ENCODE peak calls at places on chromosome 22, in five cellular contexts. One of them, this sample, is unnamed.

GRCh38 chr22:24423519-24424000 is 3.8 kb upstream of the ADORA2A start:
- DNase-seq in stimulated activated CD4-positive, alpha-beta T cell treated with anti-CD3 and anti-CD28 coated beads, Interleukin-1b, Interleukin-23, amount 100 ng/mL, for 24 hours: no peak
- DNase-seq in EL: peak; percentile 49
- DNase-seq in A172: no peak
- DNase-seq in fibroblast of lung: no peak
- DNase-seq in this sample: peak; percentile 73

GRCh38 chr22:43925433-43926348 is 2.1 kb downstream of the PNPLA3 start:
- DNase-seq in stimulated activated CD4-positive, alpha-beta T cell treated with anti-CD3 and anti-CD28 coated beads, Interleukin-1b, Interleukin-23, amount 100 ng/mL, for 24 hours: no peak
- DNase-seq in EL: no peak
- DNase-seq in A172: peak; percentile 12
- DNase-seq in fibroblast of lung: peak; percentile 25
- DNase-seq in this sample: no peak

GRCh38 chr22:30390974-30391691 is 3.9 kb upstream of the RNF215 start:
- DNase-seq in stimulated activated CD4-positive, alpha-beta T cell treated with anti-CD3 and anti-CD28 coated beads, Interleukin-1b, Interleukin-23, amount 100 ng/mL, for 24 hours: peak; percentile 59
- DNase-seq in EL: peak; percentile 75
- DNase-seq in A172: peak; percentile 57
- DNase-seq in fibroblast of lung: peak; percentile 70
- DNase-seq in this sample: peak; percentile 58

GRCh38 chr22:32820131-32820882 is 18.8 kb downstream of the TIMP3 start:
- DNase-seq in stimulated activated CD4-positive, alpha-beta T cell treated with anti-CD3 and anti-CD28 coated beads, Interleukin-1b, Interleukin-23, amount 100 ng/mL, for 24 hours: no peak
- DNase-seq in EL: no peak
- DNase-seq in A172: no peak
- DNase-seq in fibroblast of lung: peak; percentile 23
- DNase-seq in this sample: no peak

GRCh38 chr22:43000441-43001175 is 14.3 kb downstream of the PACSIN2 start:
- DNase-seq in stimulated activated CD4-positive, alpha-beta T cell treated with anti-CD3 and anti-CD28 coated beads, Interleukin-1b, Interleukin-23, amount 100 ng/mL, for 24 hours: peak; percentile 57
- DNase-seq in EL: peak; percentile 59
- DNase-seq in A172: no peak
- DNase-seq in fibroblast of lung: peak; percentile 80
- DNase-seq in this sample: no peak

GRCh38 chr22:31206896-31207687 is 5.0 kb upstream of the LIMK2 start:
- DNase-seq in stimulated activated CD4-positive, alpha-beta T cell treated with anti-CD3 and anti-CD28 coated beads, Interleukin-1b, Interleukin-23, amount 100 ng/mL, for 24 hours: no peak
- DNase-seq in EL: no peak
- DNase-seq in A172: no peak
- DNase-seq in fibroblast of lung: no peak
- DNase-seq in this sample: peak; percentile 58

GRCh38 chr22:27152033-27152432 is 494.6 kb downstream of the MIAT start:
- DNase-seq in stimulated activated CD4-positive, alpha-beta T cell treated with anti-CD3 and anti-CD28 coated beads, Interleukin-1b, Interleukin-23, amount 100 ng/mL, for 24 hours: no peak
- DNase-seq in EL: no peak
- DNase-seq in A172: no peak
- DNase-seq in fibroblast of lung: no peak
- DNase-seq in this sample: no peak

GRCh38 chr22:39297490-39298193 is 21.8 kb downstream of the RPL3 start:
- DNase-seq in stimulated activated CD4-positive, alpha-beta T cell treated with anti-CD3 and anti-CD28 coated beads, Interleukin-1b, Interleukin-23, amount 100 ng/mL, for 24 hours: no peak
- DNase-seq in EL: peak; percentile 22
- DNase-seq in A172: no peak
- DNase-seq in fibroblast of lung: peak; percentile 59
- DNase-seq in this sample: no peak

GRCh38 chr22:23055448-23056179 is 14.7 kb upstream of the GNAZ start:
- DNase-seq in stimulated activated CD4-positive, alpha-beta T cell treated with anti-CD3 and anti-CD28 coated beads, Interleukin-1b, Interleukin-23, amount 100 ng/mL, for 24 hours: no peak
- DNase-seq in EL: no peak
- DNase-seq in A172: no peak
- DNase-seq in fibroblast of lung: no peak
- DNase-seq in this sample: no peak

GRCh38 chr22:46072030-46072881 is 78.1 kb upstream of the PPARA start:
- DNase-seq in stimulated activated CD4-positive, alpha-beta T cell treated with anti-CD3 and anti-CD28 coated beads, Interleukin-1b, Interleukin-23, amount 100 ng/mL, for 24 hours: peak; percentile 45
- DNase-seq in EL: peak; percentile 60
- DNase-seq in A172: no peak
- DNase-seq in fibroblast of lung: peak; percentile 69
- DNase-seq in this sample: peak; percentile 81

This sample was measured in left cardiac atrium.